ENCODE peak calls at places on chromosomes 3 and 15, in four cellular contexts. U is A549, R is HepG2, X is K562. H is an unnamed sample.

GRCh38 chr3:196684548-196685407 is 27.3 kb downstream of the CEP19 start:
- DNase-seq in U (peak), R (peak), X (peak), H (no peak)

GRCh38 chr15:51494411-51495314 is 127.9 kb downstream of the DMXL2 start:
- DNase-seq in U (no peak), R (no peak), X (no peak), H (no peak)

GRCh38 chr3:60079076-60079475 is 1029.3 kb upstream of the CFAP20DC start:
- DNase-seq in U (no peak), R (no peak), X (no peak), H (no peak)

GRCh38 chr15:70160803-70161565 is 63.3 kb upstream of the TLE3 start:
- DNase-seq in U (no peak), R (no peak), X (no peak), H (no peak)

GRCh38 chr15:35427091-35427490 is 118.9 kb downstream of the DPH6 start:
- DNase-seq in U (no peak), R (no peak), X (no peak), H (no peak)

GRCh38 chr3:132723024-132723462 is 834 bp upstream of the NPHP3 start:
- DNase-seq in U (peak), R (no peak), X (no peak), H (no peak)

GRCh38 chr3:182628531-182628930 is 164.8 kb upstream of the ATP11B start:
- DNase-seq in U (no peak), R (no peak), X (no peak), H (no peak)

GRCh38 chr3:16388850-16389411 is 123.9 kb downstream of the OXNAD1 start:
- DNase-seq in U (no peak), R (no peak), X (no peak), H (no peak)

GRCh38 chr3:40608091-40608490 is 83.3 kb downstream of the ZNF621 start:
- DNase-seq in U (no peak), R (no peak), X (no peak), H (no peak)

GRCh38 chr15:98155356-98155755 is 194.9 kb downstream of the ARRDC4 start:
- DNase-seq in U (no peak), R (no peak), X (no peak), H (no peak)

GRCh38 chr3:163890661-163891060 is 1187.6 kb downstream of the SI start:
- DNase-seq in U (no peak), R (no peak), X (no peak), H (no peak)

GRCh38 chr15:42890161-42890913 is 30.2 kb downstream of the TTBK2 start:
- DNase-seq in U (no peak), R (peak), X (no peak), H (peak)

GRCh38 chr15:62392411-62392810 is 227.3 kb upstream of the C2CD4B start:
- DNase-seq in U (no peak), R (peak), X (no peak), H (no peak)
- TF ChIP-seq RNF2 in U (no peak), R (no peak), X (no peak), H (no peak)

GRCh38 chr3:169432692-169433432 is 230.7 kb downstream of the MECOM start:
- DNase-seq in U (no peak), R (no peak), X (no peak), H (no peak)

GRCh38 chr3:169430687-169431404 is 232.7 kb downstream of the MECOM start:
- DNase-seq in U (no peak), R (no peak), X (no peak), H (no peak)

GRCh38 chr3:169429328-169429727 is 234.2 kb downstream of the MECOM start:
- DNase-seq in U (no peak), R (no peak), X (no peak), H (no peak)
- TF ChIP-seq RNF2 in U (no peak), R (no peak), X (no peak), H (no peak)

DNA sequence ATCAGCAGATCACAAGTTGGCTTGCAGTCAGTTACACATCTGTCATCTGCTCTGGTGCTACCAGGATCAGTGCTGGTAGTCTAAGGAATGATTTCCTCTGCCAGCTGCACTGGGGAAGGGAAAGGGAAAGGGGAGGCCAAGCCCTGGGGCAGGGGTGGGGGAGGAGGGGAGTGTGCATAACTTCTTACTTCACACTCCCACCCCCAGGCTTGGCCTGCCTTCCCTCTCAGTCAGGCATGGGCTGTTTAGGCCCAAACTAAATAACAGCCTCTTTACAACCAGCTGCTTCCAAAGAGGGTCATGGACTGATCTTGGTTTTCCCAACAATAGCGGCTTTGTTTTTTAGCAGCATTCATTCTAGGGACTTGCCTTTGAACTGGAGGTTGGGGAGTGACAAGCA is 86.1 kb upstream of the PSMD6 start:
- DNase-seq in U (no peak), R (peak), X (no peak), H (no peak)
- TF ChIP-seq RNF2 in U (no peak), R (no peak), X (no peak), H (no peak)

GRCh38 chr3:141345951-141346817 is 22.1 kb upstream of the ZBTB38 start:
- DNase-seq in U (no peak), R (no peak), X (no peak), H (no peak)
- TF ChIP-seq RNF2 in U (no peak), R (no peak), X (no peak), H (no peak)

DNA sequence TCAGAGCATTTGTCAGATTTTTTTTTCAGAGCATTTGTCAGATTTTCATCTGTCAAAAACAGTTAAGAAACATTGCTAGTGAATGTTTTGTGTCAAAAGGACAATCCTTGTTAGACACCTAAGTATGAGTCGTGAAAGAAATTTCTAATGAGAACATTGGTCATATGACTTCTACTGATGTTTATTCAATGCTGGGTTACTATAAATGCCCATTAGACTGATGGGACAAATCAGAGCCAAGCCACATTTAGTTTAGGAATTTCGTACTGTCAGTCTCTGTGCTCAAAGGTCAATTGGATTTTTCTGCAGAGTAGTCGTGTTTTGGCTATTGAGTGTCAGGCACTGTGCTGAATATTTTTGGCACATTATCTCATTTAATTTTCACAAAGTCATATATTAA is 31.6 kb downstream of the TSC22D2 start:
- DNase-seq in U (no peak), R (no peak), X (no peak), H (no peak)
- TF ChIP-seq RNF2 in U (no peak), R (no peak), X (no peak), H (no peak)

DNA sequence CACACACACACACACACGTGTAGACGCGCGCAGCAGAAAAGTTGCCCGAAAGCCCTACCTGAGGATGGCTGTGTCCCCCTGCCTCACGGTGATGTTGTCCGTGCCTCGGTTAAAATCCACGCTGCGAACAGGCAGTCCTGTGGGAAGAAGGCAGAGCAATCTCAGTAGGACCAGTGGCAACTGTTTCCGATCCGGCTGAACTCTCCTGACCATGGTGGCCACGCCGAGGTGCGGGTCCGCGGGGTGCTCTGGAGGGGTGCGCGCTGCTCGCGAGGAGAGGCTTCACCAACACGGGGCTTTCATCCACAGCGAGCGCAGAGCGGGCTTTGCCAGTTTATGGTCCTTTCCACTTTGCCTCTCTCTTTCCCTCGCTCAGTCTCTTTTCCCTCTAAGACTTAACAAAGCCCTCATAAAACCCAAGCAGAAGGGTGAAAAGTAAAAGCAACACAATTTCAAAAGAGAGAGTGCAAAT is 432 bp downstream of the LSAMP start:
- DNase-seq in U (no peak), R (no peak), X (no peak), H (no peak)
- TF ChIP-seq RNF2 in U (no peak), R (no peak), X (no peak), H (peak)

DNA sequence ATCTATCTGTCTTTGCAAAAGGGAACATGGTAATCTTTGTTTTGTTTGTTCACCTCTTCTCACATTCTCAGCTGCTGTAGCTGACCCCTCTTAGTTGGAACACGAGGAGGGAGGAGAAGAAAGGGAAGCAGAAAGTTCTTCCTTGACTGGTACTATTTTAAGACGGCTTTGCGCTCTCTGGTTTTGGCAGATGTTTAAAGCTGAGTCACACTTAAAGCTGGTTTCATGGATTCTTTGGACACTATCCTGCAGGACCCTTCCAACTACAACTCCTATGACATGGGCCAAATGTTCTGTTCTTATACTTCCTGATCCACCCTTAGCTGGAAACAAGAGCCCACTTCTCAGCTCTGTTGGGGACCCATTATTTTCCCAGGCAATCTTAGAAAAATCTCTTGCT is 40.6 kb upstream of the FXR1 start:
- DNase-seq in U (no peak), R (no peak), X (no peak), H (no peak)
- TF ChIP-seq RNF2 in U (no peak), R (no peak), X (no peak), H (no peak)

DNA sequence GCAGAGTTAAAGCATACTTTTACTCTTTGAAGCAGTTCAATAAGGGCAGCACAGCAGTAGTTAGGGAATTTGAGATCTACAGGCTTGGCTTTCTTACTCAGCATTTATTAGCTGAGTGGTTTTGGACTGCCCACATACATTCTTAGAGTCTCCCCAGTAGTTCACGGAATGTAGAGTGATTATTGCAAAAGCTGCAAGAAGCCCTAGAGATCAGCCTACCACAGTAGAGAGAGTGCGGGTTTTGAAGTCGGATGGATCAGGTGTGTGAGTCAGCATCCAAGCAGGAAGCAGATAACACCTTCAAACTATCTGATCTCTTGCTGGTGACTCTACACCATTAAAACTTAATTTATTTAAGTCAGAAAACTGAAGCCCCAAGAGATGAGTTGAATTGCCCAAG is 171.9 kb downstream of the SYNPR start:
- DNase-seq in U (no peak), R (no peak), X (no peak), H (no peak)
- TF ChIP-seq RNF2 in U (no peak), R (no peak), X (no peak), H (no peak)

GRCh38 chr3:14434105-14434504 is 31.7 kb downstream of the SLC6A6 start:
- DNase-seq in U (no peak), R (no peak), X (no peak), H (no peak)
- TF ChIP-seq RNF2 in U (no peak), R (no peak), X (no peak), H (no peak)

H was measured in H1.